ENCODE peak calls at places on chromosomes 12 and 14, in ten cellular contexts. L is lung; Z is activated effector memory CD4-positive, alpha-beta T cell treated with anti-CD3 and anti-CD28 coated beads, Interleukin-2, amount 50 U/mL, for 16 hours; E is HFFc6; U is Karpas-422; S is AG04449; C is activated CD4-positive, alpha-beta T cell treated with anti-CD3 and anti-CD28 coated beads, Interleukin-2, amount 50 U/mL, for 4 hours; H is RPMI7951; P is HEK293T; B is fibroblast of lung. J is an unnamed sample.

GRCh38 chr12:52277486-52278245 is 3.2 kb downstream of the KRT86 start:
- DNase-seq in H (no peak), L (no peak), B (peak), U (no peak), E (no peak), C (no peak), P (no peak), S (no peak), Z (no peak), J (no peak)

GRCh38 chr14:94467728-94468520 is 8.1 kb downstream of the SERPINA9 start:
- DNase-seq in C (no peak), H (no peak), L (no peak), U (no peak), E (no peak), P (no peak), Z (no peak), S (no peak), B (no peak), J (no peak)

GRCh38 chr12:31651893-31652521 is 7.5 kb upstream of the ETFBKMT start:
- DNase-seq in U (no peak), Z (no peak), L (no peak), H (peak), S (no peak), P (no peak), E (no peak), B (peak), C (no peak), J (no peak)

GRCh38 chr12:93990832-93991748 is 157.3 kb upstream of the PLXNC1 start:
- DNase-seq in P (no peak), L (no peak), B (peak), E (peak), H (peak), S (no peak), C (no peak), Z (no peak), U (no peak), J (no peak)

GRCh38 chr14:57480044-57480443 is 13.6 kb downstream of the CCDC198 start:
- DNase-seq in B (peak), H (peak), L (no peak), U (peak), S (no peak), Z (no peak), E (peak), C (no peak), P (no peak), J (peak)

GRCh38 chr12:3065300-3065699 is 11.9 kb upstream of the TSPAN9 start:
- DNase-seq in B (no peak), H (no peak), U (no peak), C (no peak), L (no peak), P (no peak), Z (no peak), E (no peak), S (no peak), J (no peak)

GRCh38 chr14:105944632-105945610 is 418.5 kb downstream of the TMEM121 start:
- DNase-seq in Z (peak), P (peak), C (peak), H (peak), S (no peak), E (no peak), B (no peak), U (peak), L (peak), J (no peak)

GRCh38 chr14:68715032-68715924 is 77.6 kb downstream of the ZFP36L1 start:
- DNase-seq in P (no peak), E (no peak), L (no peak), H (peak), U (no peak), C (no peak), Z (no peak), B (no peak), S (peak), J (no peak)

GRCh38 chr12:55659486-55660385 is 23.0 kb downstream of the OR10P1 start:
- DNase-seq in U (peak), E (no peak), C (no peak), H (peak), L (no peak), B (peak), P (no peak), Z (no peak), S (no peak), J (no peak)

GRCh38 chr12:121787063-121787774 is 6.3 kb downstream of the RHOF start:
- DNase-seq in B (no peak), L (peak), U (no peak), Z (peak), E (no peak), P (no peak), C (no peak), S (no peak), H (no peak), J (no peak)

GRCh38 chr12:57465030-57465746 is 5.6 kb downstream of the GLI1 start:
- DNase-seq in L (no peak), C (no peak), H (no peak), Z (no peak), E (no peak), U (no peak), B (no peak), S (no peak), P (no peak), J (no peak)

GRCh38 chr14:54108481-54109471 is 152.2 kb upstream of the BMP4 start:
- DNase-seq in Z (no peak), H (peak), L (no peak), C (no peak), B (peak), U (no peak), E (peak), S (peak), P (no peak), J (no peak)

GRCh38 chr12:121628536-121628935 is 2.2 kb downstream of the ORAI1 start:
- DNase-seq in H (no peak), L (no peak), P (no peak), C (no peak), S (no peak), Z (no peak), U (peak), E (no peak), B (no peak), J (no peak)

GRCh38 chr12:121284551-121285390 is 11.7 kb downstream of the CAMKK2 start:
- DNase-seq in H (no peak), P (no peak), E (no peak), B (peak), L (no peak), S (no peak), C (no peak), U (no peak), Z (no peak), J (no peak)

GRCh38 chr12:51910691-51911090 is 3.4 kb downstream of the ACVRL1 start:
- DNase-seq in E (no peak), Z (no peak), B (no peak), H (no peak), S (no peak), P (no peak), L (no peak), U (no peak), C (no peak), J (no peak)

GRCh38 chr12:116594325-116595038 is 35.3 kb downstream of the MAP1LC3B2 start:
- DNase-seq in C (peak), B (no peak), U (no peak), L (peak), S (no peak), P (no peak), E (no peak), H (no peak), Z (peak), J (no peak)

GRCh38 chr12:105459760-105460325 is 129.4 kb downstream of the C12orf75 start:
- DNase-seq in L (no peak), S (no peak), E (no peak), C (no peak), Z (no peak), U (no peak), B (no peak), P (no peak), H (no peak), J (no peak)

GRCh38 chr14:22689186-22689585 is 45.0 kb upstream of the OR6J1 start:
- DNase-seq in L (no peak), B (peak), C (no peak), E (peak), S (peak), H (peak), U (no peak), P (no peak), Z (no peak), J (no peak)

GRCh38 chr12:124646385-124647230 is 79.2 kb upstream of the NCOR2 start:
- DNase-seq in C (peak), L (no peak), B (no peak), Z (peak), U (peak), E (no peak), S (no peak), H (no peak), P (no peak), J (no peak)

GRCh38 chr14:94654071-94654974 is 42.1 kb downstream of the SERPINA3 start:
- DNase-seq in B (peak), E (no peak), S (no peak), U (no peak), H (peak), L (no peak), C (no peak), Z (no peak), P (no peak), J (no peak)

GRCh38 chr14:105843444-105844046 is 317.2 kb downstream of the TMEM121 start:
- DNase-seq in C (no peak), Z (no peak), H (no peak), U (no peak), P (no peak), S (no peak), B (no peak), L (no peak), E (no peak), J (no peak)

GRCh38 chr12:66678640-66679268 is at the start of gene GRIP1:
- DNase-seq in C (no peak), L (no peak), S (no peak), B (no peak), U (no peak), P (peak), H (peak), E (no peak), Z (no peak), J (no peak)

GRCh38 chr12:33586576-33586975 is 147.0 kb upstream of the SYT10 start:
- DNase-seq in U (no peak), E (no peak), B (no peak), S (no peak), L (no peak), H (no peak), C (no peak), Z (no peak), P (no peak), J (no peak)